ENCODE peak calls at places on chromosomes 5 and 9, in seven cellular contexts. M, C, F, H, P, K and S are unnamed samples.

GRCh38 chr9:91465420-91465819 is 41.8 kb upstream of the NFIL3 start:
- DNase-seq in K (no peak), C (no peak), M (no peak), F (no peak), P (no peak), H (no peak), S (no peak)

GRCh38 chr9:96061293-96061987 is 185.9 kb downstream of the ERCC6L2 start:
- DNase-seq in H (peak; percentile 75), K (no peak), C (peak; percentile 56), P (peak; percentile 29), M (no peak), F (peak; percentile 49), S (peak; percentile 30)

GRCh38 chr5:134714120-134714519 is 24.2 kb upstream of the CAMLG start:
- DNase-seq in F (no peak), K (no peak), H (no peak), P (no peak), C (no peak), M (no peak), S (no peak)

GRCh38 chr5:139383275-139383992 is at the start of gene SLC23A1:
- DNase-seq in M (no peak), H (no peak), F (no peak), C (no peak), K (no peak), P (no peak), S (no peak)

GRCh38 chr9:5389109-5389732 is 48.5 kb downstream of the PLGRKT start:
- DNase-seq in F (no peak), C (peak; percentile 44), M (no peak), P (no peak), H (no peak), K (no peak), S (no peak)

GRCh38 chr9:12963537-12963936 is 188.7 kb downstream of the LURAP1L start:
- DNase-seq in F (no peak), K (no peak), H (no peak), C (no peak), P (no peak), M (no peak), S (no peak)

GRCh38 chr5:55438931-55439477 is 95.8 kb downstream of the PLPP1 start:
- DNase-seq in P (no peak), C (no peak), F (no peak), M (no peak), H (no peak), K (no peak), S (no peak)

GRCh38 chr5:117454716-117455212 is 880.1 kb upstream of the SEMA6A start:
- DNase-seq in M (no peak), P (peak; percentile 18), H (peak; percentile 1), C (peak; percentile 55), K (peak; percentile 74), F (peak; percentile 33), S (peak; percentile 34)

GRCh38 chr5:33631139-33631538 is 190.4 kb downstream of the TARS1 start:
- DNase-seq in F (no peak), C (no peak), H (no peak), K (no peak), M (no peak), P (no peak), S (no peak)

GRCh38 chr5:74313896-74314295 is 326.6 kb downstream of the ENC1 start:
- DNase-seq in F (no peak), C (no peak), P (no peak), M (no peak), H (no peak), K (no peak), S (no peak)

GRCh38 chr5:132190161-132190817 is 37.4 kb downstream of the P4HA2 start:
- DNase-seq in K (peak; percentile 13), F (no peak), M (no peak), C (peak; percentile 18), P (no peak), H (peak; percentile 85), S (peak; percentile 35)